ENCODE peak calls at places on chromosomes 12 and 14, in six cellular contexts. A is NCI-H1092 treated with DMSO at 0.1 percent for 48 hours; K is activated T-cell treated with anti-CD3 and anti-CD28 coated beads for 48 hours; W is stimulated activated CD4-positive, alpha-beta T cell treated with anti-CD3 and anti-CD28 coated beads, Interleukin-12 subunit alpha, Interleukin-12 subunit beta, amount 100 ng/mL, for 24 hours; E is aorta; M is HCEC 1CT. J is an unnamed sample.

GRCh38 chr12:125143491-125143890 is 78.3 kb downstream of the AACS start:
- DNase-seq in A (no peak), K (no peak), W (no peak), E (peak), M (peak), J (no peak)

GRCh38 chr12:121861549-121862254 is 3.0 kb upstream of the HPD start:
- DNase-seq in A (no peak), K (no peak), W (no peak), E (no peak), M (peak), J (no peak)

GRCh38 chr12:47905313-47905730 is 528 bp upstream of the VDR start:
- DNase-seq in A (peak), K (no peak), W (no peak), E (peak), M (no peak), J (no peak)

GRCh38 chr14:106562451-106562850 is 1036.1 kb downstream of the TMEM121 start:
- DNase-seq in A (no peak), K (no peak), W (no peak), E (no peak), M (no peak), J (no peak)

GRCh38 chr12:105485321-105485910 is 154.9 kb downstream of the C12orf75 start:
- DNase-seq in A (no peak), K (no peak), W (no peak), E (no peak), M (peak), J (no peak)

GRCh38 chr14:102363182-102363952 is 626 bp downstream of the TECPR2 start:
- DNase-seq in A (no peak), K (peak), W (peak), E (peak), M (peak), J (peak)

GRCh38 chr12:53171725-53172329 is 8.7 kb upstream of the ZNF740 start:
- DNase-seq in A (peak), K (no peak), W (no peak), E (no peak), M (no peak), J (no peak)

GRCh38 chr14:85527458-85527857 is 2.5 kb upstream of the FLRT2 start:
- DNase-seq in A (no peak), K (no peak), W (no peak), E (no peak), M (peak), J (no peak)

GRCh38 chr12:63882844-63883243 is 38.3 kb downstream of the SRGAP1 start:
- DNase-seq in A (peak), K (no peak), W (no peak), E (no peak), M (no peak), J (peak)

GRCh38 chr14:81710232-81710845 is 176.7 kb upstream of the SEL1L start:
- DNase-seq in A (peak), K (no peak), W (no peak), E (no peak), M (peak), J (peak)

GRCh38 chr14:68695326-68695768 is 97.5 kb downstream of the ZFP36L1 start:
- DNase-seq in A (no peak), K (peak), W (no peak), E (peak), M (peak), J (peak)

GRCh38 chr14:104244221-104245011 is 106.0 kb downstream of the KIF26A start:
- DNase-seq in A (no peak), K (no peak), W (no peak), E (peak), M (no peak), J (no peak)

GRCh38 chr14:103058209-103059055 is 1.1 kb upstream of the CDC42BPB start:
- DNase-seq in A (no peak), K (no peak), W (no peak), E (no peak), M (no peak), J (peak)

GRCh38 chr14:24432259-24433131 is 2.7 kb downstream of the KHNYN start:
- DNase-seq in A (no peak), K (no peak), W (no peak), E (peak), M (no peak), J (no peak)

GRCh38 chr14:93137864-93138263 is 22.1 kb upstream of the ITPK1 start:
- DNase-seq in A (peak), K (no peak), W (no peak), E (no peak), M (no peak), J (no peak)

GRCh38 chr14:74402264-74403251 is 23.5 kb downstream of the SYNDIG1L start:
- DNase-seq in A (no peak), K (no peak), W (no peak), E (no peak), M (no peak), J (no peak)

GRCh38 chr12:51247523-51248206 is 9.0 kb downstream of the DAZAP2 start:
- DNase-seq in A (peak), K (no peak), W (no peak), E (no peak), M (no peak), J (no peak)

J was measured in HTR-8/SVneo.